ENCODE peak calls at places on chromosomes 4 and X, in eight cellular contexts. V is uterus; N is SK-N-SH; Q is stomach; X is body of pancreas; B is AG04450; M is lower lobe of right lung; W is CD8-positive, alpha-beta T cell. E is an unnamed sample. For H3K27me3, the result is how much of the 10 kb centered on the place peaks cover.

GRCh38 chr4:137532869-137533236 is 559 bp upstream of the PCDH18 start:
- DNase-seq in W (no peak), B (no peak), V (no peak), M (no peak), N (no peak), Q (no peak), X (no peak), E (no peak)

GRCh38 chr4:123977623-123978022 is 581.0 kb downstream of the SPRY1 start:
- DNase-seq in M (no peak), Q (no peak), W (no peak), N (no peak), V (no peak), X (no peak), B (no peak), E (no peak)

GRCh38 chrX:108439961-108440696 is 491 bp downstream of the COL4A5 start:
- DNase-seq in Q (no peak), W (no peak), N (no peak), X (peak), B (no peak), M (peak), V (peak), E (no peak)

GRCh38 chrX:123408856-123409737 is 225.0 kb downstream of the GRIA3 start:
- DNase-seq in N (no peak), W (no peak), Q (no peak), V (no peak), M (no peak), B (no peak), X (no peak), E (no peak)

GRCh38 chr4:152128356-152128755 is 367.5 kb upstream of the GATB start:
- DNase-seq in Q (no peak), X (no peak), N (no peak), W (no peak), V (no peak), B (no peak), M (no peak), E (no peak)

GRCh38 chrX:100812216-100813158 is 7.7 kb upstream of the CSTF2 start:
- DNase-seq in V (no peak), B (no peak), X (no peak), M (no peak), Q (no peak), W (no peak), N (no peak), E (no peak)

GRCh38 chr4:54227261-54228063 is 1.6 kb upstream of the PDGFRA start:
- DNase-seq in B (no peak), V (peak), W (no peak), Q (no peak), N (peak), X (no peak), M (peak), E (peak)

GRCh38 chr4:22552802-22553201 is 36.9 kb upstream of the ADGRA3 start:
- DNase-seq in W (no peak), N (no peak), X (no peak), M (no peak), Q (no peak), B (no peak), V (no peak), E (no peak)

GRCh38 chr4:73726000-73726399 is 14.4 kb upstream of the CXCL8 start:
- DNase-seq in X (peak), N (no peak), B (peak), M (no peak), V (no peak), Q (no peak), W (no peak), E (no peak)

GRCh38 chr4:2388430-2389182 is 29.8 kb downstream of the ZFYVE28 start:
- DNase-seq in V (no peak), B (no peak), M (no peak), Q (no peak), X (no peak), N (no peak), W (no peak), E (no peak)

GRCh38 chr4:105122334-105122733 is 24.3 kb upstream of the TET2 start:
- DNase-seq in X (no peak), M (no peak), V (no peak), Q (no peak), N (no peak), B (no peak), W (no peak), E (no peak)

GRCh38 chr4:4425696-4426095 is 38.8 kb downstream of the NSG1 start:
- DNase-seq in M (no peak), W (no peak), Q (no peak), V (peak), N (no peak), X (no peak), B (no peak), E (no peak)

GRCh38 chrX:46750829-46751228 is 8.1 kb downstream of the SLC9A7 start:
- DNase-seq in X (peak), B (no peak), M (no peak), W (no peak), N (no peak), Q (no peak), V (no peak), E (no peak)

GRCh38 chrX:48071064-48071985 is at the start of gene ZNF630:
- DNase-seq in N (peak), W (peak), X (peak), B (no peak), Q (peak), V (peak), M (peak), E (peak)

GRCh38 chr4:153426207-153426886 is 39.8 kb upstream of the TMEM131L start:
- DNase-seq in B (no peak), X (no peak), V (no peak), W (no peak), N (no peak), M (no peak), Q (no peak), E (no peak)

GRCh38 chr4:63541828-63542227 is 867.4 kb downstream of the TECRL start:
- DNase-seq in W (no peak), N (no peak), X (no peak), M (no peak), Q (no peak), V (no peak), B (no peak), E (no peak)

GRCh38 chrX:84216406-84216805 is 28.4 kb upstream of the RPS6KA6 start:
- DNase-seq in B (no peak), W (no peak), N (no peak), Q (no peak), V (no peak), X (no peak), M (no peak), E (no peak)

GRCh38 chr4:173272987-173273386 is 61.2 kb downstream of the HMGB2 start:
- DNase-seq in W (no peak), M (no peak), X (no peak), Q (no peak), V (no peak), B (peak), N (no peak), E (no peak)

GRCh38 chrX:151700581-151700980 is 5.3 kb downstream of the PRRG3 start:
- DNase-seq in X (no peak), N (no peak), B (no peak), Q (no peak), W (no peak), V (no peak), M (no peak), E (no peak)

GRCh38 chr4:83075696-83076095 is 38.8 kb downstream of the PLAC8 start:
- DNase-seq in X (no peak), N (no peak), Q (no peak), W (no peak), B (peak), V (no peak), M (no peak), E (no peak)

GRCh38 chrX:70096052-70096451 is 33.8 kb downstream of the OTUD6A start:
- DNase-seq in W (no peak), V (no peak), Q (no peak), B (no peak), M (no peak), N (no peak), X (peak), E (no peak)

GRCh38 chrX:122739770-122740169 is 444.3 kb upstream of the GRIA3 start:
- DNase-seq in Q (no peak), V (no peak), X (no peak), B (no peak), W (no peak), M (no peak), N (no peak), E (no peak)

GRCh38 chr4:96164814-96165351 is 325.0 kb downstream of the PDHA2 start:
- DNase-seq in M (no peak), V (no peak), Q (no peak), X (no peak), B (no peak), W (no peak), N (no peak), E (no peak)

GRCh38 chr4:147924604-147925412 is 192.9 kb downstream of the ARHGAP10 start:
- DNase-seq in B (no peak), M (no peak), N (peak), X (peak), V (no peak), Q (peak), W (no peak), E (peak)

GRCh38 chr4:42401171-42401570 is 3.9 kb downstream of the SHISA3 start:
- DNase-seq in B (no peak), N (no peak), X (peak), V (no peak), W (no peak), Q (no peak), M (no peak), E (no peak)

GRCh38 chr4:65028592-65028991 is 619.3 kb upstream of the TECRL start:
- DNase-seq in W (no peak), Q (no peak), V (no peak), X (no peak), N (no peak), B (no peak), M (no peak), E (no peak)
- H3K27me3 ChIP-seq in W (under half), Q (under half), V (under half), X (under half), N (under half), B (under half), M (under half), E (under half)

GRCh38 chr4:52795533-52795932 is 44.3 kb upstream of the ERVMER34-1 start:
- DNase-seq in V (no peak), W (no peak), X (no peak), N (no peak), B (no peak), M (no peak), Q (no peak), E (no peak)

GRCh38 chr4:52799813-52800212 is 48.6 kb upstream of the ERVMER34-1 start:
- DNase-seq in W (no peak), M (no peak), B (no peak), X (no peak), N (no peak), Q (no peak), V (no peak), E (no peak)
- TF ChIP-seq CTCF in W (no peak), M (no peak), B (no peak), X (no peak), N (no peak), Q (no peak), V (no peak), E (no peak)

GRCh38 chrX:54534271-54534670 is 4.3 kb downstream of the GNL3L start:
- DNase-seq in N (no peak), B (no peak), X (no peak), M (no peak), Q (no peak), V (no peak), W (no peak), E (no peak)

GRCh38 chrX:54529559-54530357 is at the start of gene GNL3L:
- DNase-seq in Q (peak), X (peak), N (peak), W (peak), B (peak), M (peak), V (peak), E (peak)

GRCh38 chrX:54529166-54529558 is 857 bp upstream of the GNL3L start:
- DNase-seq in V (no peak), Q (no peak), W (no peak), X (no peak), B (no peak), N (no peak), M (no peak), E (no peak)

GRCh38 chrX:54530358-54530900 is 410 bp downstream of the GNL3L start:
- DNase-seq in B (no peak), V (no peak), W (no peak), X (no peak), M (no peak), N (no peak), Q (no peak), E (no peak)
- H3K27ac ChIP-seq in B (peak), V (peak), W (peak), X (peak), M (peak), N (peak), Q (peak), E (peak)

GRCh38 chr4:1113311-1114009 is at the start of gene RNF212:
- DNase-seq in V (peak), M (no peak), X (no peak), W (peak), N (peak), Q (peak), B (no peak), E (peak)
- H3K27me3 ChIP-seq in V (under half), M (under half), X (under half), W (under half), N (under half), Q (under half), B (under half), E (half or more)

DNA sequence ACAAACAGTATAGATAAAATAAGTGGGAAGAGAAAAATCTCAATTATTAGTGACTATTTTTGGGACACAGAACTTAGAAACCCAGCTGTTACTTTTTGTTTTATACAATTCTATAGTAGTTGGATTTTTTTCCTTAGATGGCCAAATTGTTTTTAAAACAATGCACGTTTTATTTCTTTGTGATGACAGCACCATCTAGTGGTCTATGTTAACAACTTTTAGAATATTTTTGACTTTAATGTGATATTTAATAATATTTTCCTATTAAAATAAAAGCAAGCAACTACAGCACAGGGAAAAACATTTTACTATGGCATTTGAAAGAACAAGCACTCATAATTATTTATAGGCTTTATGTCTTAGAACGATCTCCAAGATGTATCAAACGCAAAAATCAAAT is 5.6 kb upstream of the SMIM31 start:
- DNase-seq in V (no peak), X (no peak), B (no peak), W (no peak), N (peak), M (no peak), Q (no peak), E (no peak)
- TF ChIP-seq CTCF in V (no peak), X (peak), B (peak), W (no peak), N (peak), M (peak), Q (no peak), E (peak)

GRCh38 chrX:30593435-30594200 is 16.1 kb upstream of the TASL start:
- DNase-seq in Q (no peak), X (peak), M (no peak), B (no peak), N (no peak), V (no peak), W (no peak), E (no peak)
- H3K27ac ChIP-seq in Q (no peak), X (peak), M (peak), B (no peak), N (no peak), V (no peak), W (no peak), E (no peak)

GRCh38 chr4:139279723-139280620 is at the start of gene MGARP:
- DNase-seq in Q (no peak), X (no peak), M (peak), W (no peak), N (peak), V (peak), B (no peak), E (no peak)
- H3K27me3 ChIP-seq in Q (under half), X (under half), M (under half), W (under half), N (under half), V (under half), B (under half), E (under half)